ENCODE peak calls at places on chromosome 1, in nine cellular contexts. X, I, H, O, Z, L, Q, E and V are unnamed samples.

GRCh38 chr1:48236716-48237470 is 14.4 kb downstream of the SLC5A9 start:
- DNase-seq in X (no peak), I (peak), H (peak), O (peak), Z (peak), L (no peak), Q (no peak), E (no peak), V (peak)

GRCh38 chr1:245822997-245823396 is 668.2 kb downstream of the KIF26B start:
- DNase-seq in X (no peak), I (no peak), H (peak), O (peak), Z (no peak), L (no peak), Q (no peak), E (peak), V (peak)

GRCh38 chr1:203275656-203276272 is 29.6 kb upstream of the BTG2 start:
- DNase-seq in X (no peak), I (no peak), H (no peak), O (no peak), Z (no peak), L (no peak), Q (no peak), E (no peak), V (no peak)

GRCh38 chr1:46547481-46548383 is 3.7 kb downstream of the KNCN start:
- DNase-seq in X (no peak), I (peak), H (peak), O (peak), Z (peak), L (no peak), Q (no peak), E (no peak), V (no peak)

GRCh38 chr1:232689714-232690113 is 59.8 kb upstream of the SIPA1L2 start:
- DNase-seq in X (no peak), I (no peak), H (no peak), O (no peak), Z (no peak), L (no peak), Q (no peak), E (no peak), V (no peak)

GRCh38 chr1:199691540-199691939 is 336.0 kb upstream of the NR5A2 start:
- DNase-seq in X (no peak), I (no peak), H (peak), O (peak), Z (peak), L (no peak), Q (no peak), E (peak), V (peak)

GRCh38 chr1:39826583-39826982 is 37.9 kb upstream of the BMP8B start:
- DNase-seq in X (no peak), I (no peak), H (no peak), O (no peak), Z (no peak), L (no peak), Q (no peak), E (no peak), V (no peak)

GRCh38 chr1:66468712-66469111 is 65.2 kb upstream of the SGIP1 start:
- DNase-seq in X (no peak), I (no peak), H (no peak), O (no peak), Z (no peak), L (no peak), Q (no peak), E (no peak), V (no peak)

GRCh38 chr1:41919764-41920397 is 1.2 kb upstream of the HIVEP3 start:
- DNase-seq in X (peak), I (peak), H (no peak), O (peak), Z (no peak), L (peak), Q (no peak), E (no peak), V (no peak)

GRCh38 chr1:16139473-16139962 is 16.4 kb downstream of the EPHA2 start:
- DNase-seq in X (no peak), I (no peak), H (peak), O (peak), Z (no peak), L (no peak), Q (no peak), E (no peak), V (peak)

GRCh38 chr1:117147856-117148588 is 26.5 kb upstream of the TRIM45 start:
- DNase-seq in X (no peak), I (no peak), H (peak), O (peak), Z (no peak), L (no peak), Q (no peak), E (no peak), V (no peak)

GRCh38 chr1:223628233-223628632 is 37.3 kb downstream of the CAPN8 start:
- DNase-seq in X (peak), I (peak), H (peak), O (peak), Z (peak), L (peak), Q (no peak), E (no peak), V (no peak)

DNA sequence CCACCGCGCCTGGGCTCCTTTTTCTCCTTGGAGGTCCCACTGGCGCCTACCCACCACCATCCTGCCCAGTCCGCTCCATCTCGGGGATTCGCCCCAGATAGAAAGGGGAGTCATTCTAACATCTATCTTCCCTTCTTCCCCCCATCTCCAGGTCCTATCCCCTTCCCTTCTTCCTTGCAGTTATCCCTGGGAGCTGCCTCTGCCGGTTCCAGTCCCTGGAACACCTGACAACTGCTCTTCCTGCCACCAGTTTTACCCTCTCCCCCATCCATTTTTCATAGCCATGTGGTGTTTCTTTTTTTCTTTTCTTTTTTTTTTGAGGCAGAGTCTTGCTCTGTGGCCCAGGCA is 12.0 kb upstream of the COL16A1 start:
- DNase-seq in X (no peak), I (no peak), H (no peak), O (no peak), Z (no peak), L (no peak), Q (no peak), E (no peak), V (no peak)
- H3K4me3 ChIP-seq in X (peak), I (no peak), H (no peak), O (no peak), Z (peak), L (peak), Q (peak), E (peak), V (no peak)

DNA sequence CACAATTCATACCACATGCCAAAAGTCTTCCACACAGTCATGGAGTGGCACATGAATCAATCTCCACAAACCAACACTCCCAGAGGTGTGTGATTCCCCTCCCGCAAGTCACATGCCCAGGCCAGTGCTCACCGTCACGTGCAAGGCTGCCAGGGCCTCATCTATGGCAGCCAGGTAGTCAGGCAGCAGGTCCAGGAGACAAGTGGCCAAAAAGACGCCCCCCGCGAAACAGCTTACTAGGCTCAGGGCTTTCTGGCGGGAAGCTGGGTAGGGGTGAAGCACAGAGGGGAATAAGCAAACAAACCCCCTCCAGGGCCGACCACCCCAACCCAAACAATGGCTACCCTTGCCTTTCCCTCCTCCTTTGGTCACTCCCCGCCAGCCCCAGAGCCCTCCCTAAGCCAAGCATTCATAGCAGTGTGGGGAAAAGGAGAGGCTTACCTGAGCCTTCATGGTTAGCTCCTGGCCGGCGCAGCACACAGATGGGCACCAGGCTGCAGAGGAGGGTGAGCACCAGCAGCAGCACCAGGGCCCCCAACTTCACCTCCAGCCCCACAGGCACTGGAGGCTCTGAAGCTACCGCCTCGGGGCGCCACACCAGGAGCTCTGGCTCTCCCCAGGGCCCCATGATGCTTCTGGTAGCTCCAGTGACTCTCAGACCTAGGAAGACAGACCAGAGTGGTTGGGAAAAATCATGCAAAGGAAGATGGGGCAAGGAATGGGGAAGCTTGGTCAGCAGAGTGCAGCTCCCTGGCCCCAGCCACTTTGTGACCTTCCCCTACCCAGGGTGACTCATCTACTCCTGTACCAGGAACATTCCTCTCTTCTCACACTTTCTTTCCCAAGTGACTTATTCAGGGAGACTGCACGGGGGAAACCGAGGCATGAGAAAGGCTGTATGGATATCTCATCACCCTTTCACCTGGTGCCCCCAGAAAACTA is 978 bp downstream of the SLC39A1 start:
- DNase-seq in X (peak), I (no peak), H (peak), O (peak), Z (no peak), L (peak), Q (no peak), E (no peak), V (no peak)
- TF ChIP-seq CTCF in X (no peak), I (no peak), H (no peak), O (no peak), Z (no peak), L (no peak), Q (no peak), E (no peak), V (no peak)

GRCh38 chr1:33341190-33341589 is 20.3 kb upstream of the A3GALT2 start:
- DNase-seq in X (no peak), I (no peak), H (no peak), O (no peak), Z (no peak), L (no peak), Q (no peak), E (no peak), V (no peak)
- H3K4me3 ChIP-seq in X (no peak), I (no peak), H (no peak), O (no peak), Z (no peak), L (peak), Q (peak), E (no peak), V (no peak)

DNA sequence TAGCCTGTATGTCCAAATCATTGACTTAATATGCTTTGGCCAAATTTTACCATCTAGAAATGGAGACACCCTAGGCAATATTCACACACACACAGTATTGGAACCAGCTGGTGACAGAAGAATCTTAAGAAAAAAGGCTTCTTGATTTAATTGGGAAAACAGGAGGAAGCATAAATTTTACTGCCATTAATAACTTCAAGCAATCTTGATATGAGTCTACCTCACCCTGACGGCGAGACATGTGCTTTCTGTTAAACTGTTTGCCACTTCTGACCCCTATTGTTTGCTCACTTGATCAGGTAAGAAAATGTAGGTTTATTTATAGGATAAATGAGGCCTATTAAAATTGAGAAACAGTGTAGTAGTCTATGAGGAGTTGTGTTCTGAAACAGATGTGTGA is 73.2 kb downstream of the KIFAP3 start:
- DNase-seq in X (no peak), I (no peak), H (no peak), O (peak), Z (no peak), L (no peak), Q (no peak), E (no peak), V (no peak)
- TF ChIP-seq CTCF in X (no peak), I (no peak), H (no peak), O (no peak), Z (no peak), L (no peak), Q (no peak), E (no peak), V (no peak)